ENCODE peak calls at places on chromosome 20, in four cellular contexts. One of them, this sample, is unnamed.

GRCh38 chr20:44209691-44210421 is 715 bp downstream of the OSER1 start:
- DNase-seq in endodermal cell: peak
- DNase-seq in CD8-positive, alpha-beta T cell: no peak
- DNase-seq in left ventricle myocardium inferior: no peak
- DNase-seq in this sample: no peak

GRCh38 chr20:60249436-60249835 is 291.2 kb downstream of the CDH26 start:
- DNase-seq in endodermal cell: no peak
- DNase-seq in CD8-positive, alpha-beta T cell: no peak
- DNase-seq in left ventricle myocardium inferior: no peak
- DNase-seq in this sample: peak

GRCh38 chr20:53077373-53078205 is 105.4 kb downstream of the TSHZ2 start:
- DNase-seq in endodermal cell: no peak
- DNase-seq in CD8-positive, alpha-beta T cell: no peak
- DNase-seq in left ventricle myocardium inferior: no peak
- DNase-seq in this sample: no peak

GRCh38 chr20:18032977-18033892 is 24.5 kb downstream of the OVOL2 start:
- DNase-seq in endodermal cell: peak
- DNase-seq in CD8-positive, alpha-beta T cell: no peak
- DNase-seq in left ventricle myocardium inferior: no peak
- DNase-seq in this sample: no peak

GRCh38 chr20:13865825-13866351 is 81.1 kb downstream of the NDUFAF5 start:
- DNase-seq in endodermal cell: no peak
- DNase-seq in CD8-positive, alpha-beta T cell: no peak
- DNase-seq in left ventricle myocardium inferior: no peak
- DNase-seq in this sample: peak

GRCh38 chr20:10312111-10312510 is 93.5 kb downstream of the SNAP25 start:
- DNase-seq in endodermal cell: no peak
- DNase-seq in CD8-positive, alpha-beta T cell: no peak
- DNase-seq in left ventricle myocardium inferior: no peak
- DNase-seq in this sample: no peak

GRCh38 chr20:45487231-45487635 is 17.7 kb downstream of the WFDC2 start:
- DNase-seq in endodermal cell: peak
- DNase-seq in CD8-positive, alpha-beta T cell: no peak
- DNase-seq in left ventricle myocardium inferior: no peak
- DNase-seq in this sample: no peak

GRCh38 chr20:11193241-11193640 is 519.4 kb upstream of the JAG1 start:
- DNase-seq in endodermal cell: no peak
- DNase-seq in CD8-positive, alpha-beta T cell: no peak
- DNase-seq in left ventricle myocardium inferior: no peak
- DNase-seq in this sample: no peak

GRCh38 chr20:9359561-9360308 is 154.7 kb upstream of the LAMP5 start:
- DNase-seq in endodermal cell: peak
- DNase-seq in CD8-positive, alpha-beta T cell: no peak
- DNase-seq in left ventricle myocardium inferior: no peak
- DNase-seq in this sample: no peak

GRCh38 chr20:61316351-61316750 is 64.3 kb downstream of the CDH4 start:
- DNase-seq in endodermal cell: no peak
- DNase-seq in CD8-positive, alpha-beta T cell: no peak
- DNase-seq in left ventricle myocardium inferior: no peak
- DNase-seq in this sample: no peak

GRCh38 chr20:16555754-16556153 is 17.5 kb downstream of the KIF16B start:
- DNase-seq in endodermal cell: no peak
- DNase-seq in CD8-positive, alpha-beta T cell: no peak
- DNase-seq in left ventricle myocardium inferior: no peak
- DNase-seq in this sample: no peak

GRCh38 chr20:47396762-47397476 is 40.4 kb upstream of the ZMYND8 start:
- DNase-seq in endodermal cell: no peak
- DNase-seq in CD8-positive, alpha-beta T cell: no peak
- DNase-seq in left ventricle myocardium inferior: no peak
- DNase-seq in this sample: no peak

GRCh38 chr20:37392441-37393195 is 46.7 kb downstream of the SRC start:
- DNase-seq in endodermal cell: peak
- DNase-seq in CD8-positive, alpha-beta T cell: no peak
- DNase-seq in left ventricle myocardium inferior: no peak
- DNase-seq in this sample: no peak

GRCh38 chr20:24605937-24606455 is 136.6 kb downstream of the SYNDIG1 start:
- DNase-seq in endodermal cell: peak
- DNase-seq in CD8-positive, alpha-beta T cell: no peak
- DNase-seq in left ventricle myocardium inferior: no peak
- DNase-seq in this sample: no peak

GRCh38 chr20:59425572-59425971 is 125.2 kb downstream of the EDN3 start:
- DNase-seq in endodermal cell: no peak
- DNase-seq in CD8-positive, alpha-beta T cell: no peak
- DNase-seq in left ventricle myocardium inferior: no peak
- DNase-seq in this sample: no peak

GRCh38 chr20:38221041-38221589 is 39.4 kb downstream of the KIAA1755 start:
- DNase-seq in endodermal cell: peak
- DNase-seq in CD8-positive, alpha-beta T cell: peak
- DNase-seq in left ventricle myocardium inferior: peak
- DNase-seq in this sample: no peak

GRCh38 chr20:35791823-35792222 is 20.0 kb downstream of the PHF20 start:
- DNase-seq in endodermal cell: no peak
- DNase-seq in CD8-positive, alpha-beta T cell: no peak
- DNase-seq in left ventricle myocardium inferior: no peak
- DNase-seq in this sample: peak

GRCh38 chr20:47353697-47354387 is 2.7 kb downstream of the ZMYND8 start:
- DNase-seq in endodermal cell: no peak
- DNase-seq in CD8-positive, alpha-beta T cell: no peak
- DNase-seq in left ventricle myocardium inferior: no peak
- DNase-seq in this sample: no peak

GRCh38 chr20:18553746-18554145 is 13.5 kb upstream of the SMIM26 start:
- DNase-seq in endodermal cell: no peak
- DNase-seq in CD8-positive, alpha-beta T cell: no peak
- DNase-seq in left ventricle myocardium inferior: no peak
- DNase-seq in this sample: no peak

GRCh38 chr20:18705490-18705889 is 108.1 kb upstream of the SCP2D1 start:
- DNase-seq in endodermal cell: no peak
- DNase-seq in CD8-positive, alpha-beta T cell: no peak
- DNase-seq in left ventricle myocardium inferior: no peak
- DNase-seq in this sample: peak

GRCh38 chr20:52996726-52997125 is 24.6 kb downstream of the TSHZ2 start:
- DNase-seq in endodermal cell: no peak
- DNase-seq in CD8-positive, alpha-beta T cell: no peak
- DNase-seq in left ventricle myocardium inferior: no peak
- DNase-seq in this sample: no peak

GRCh38 chr20:4549711-4550259 is 171.9 kb upstream of the PRND start:
- DNase-seq in endodermal cell: no peak
- DNase-seq in CD8-positive, alpha-beta T cell: no peak
- DNase-seq in left ventricle myocardium inferior: no peak
- DNase-seq in this sample: no peak

GRCh38 chr20:44449864-44450263 is 25.8 kb upstream of the TTPAL start:
- DNase-seq in endodermal cell: no peak
- DNase-seq in CD8-positive, alpha-beta T cell: no peak
- DNase-seq in left ventricle myocardium inferior: no peak
- DNase-seq in this sample: no peak

GRCh38 chr20:20793570-20793969 is 81.1 kb upstream of the RALGAPA2 start:
- DNase-seq in endodermal cell: no peak
- DNase-seq in CD8-positive, alpha-beta T cell: no peak
- DNase-seq in left ventricle myocardium inferior: no peak
- DNase-seq in this sample: no peak

GRCh38 chr20:62219992-62220665 is at the start of gene HRH3:
- DNase-seq in endodermal cell: peak
- DNase-seq in CD8-positive, alpha-beta T cell: peak
- DNase-seq in left ventricle myocardium inferior: no peak
- DNase-seq in this sample: no peak

GRCh38 chr20:51586005-51586440 is 43.5 kb upstream of the NFATC2 start:
- DNase-seq in endodermal cell: peak
- DNase-seq in CD8-positive, alpha-beta T cell: no peak
- DNase-seq in left ventricle myocardium inferior: no peak
- DNase-seq in this sample: peak

GRCh38 chr20:20292472-20292871 is 75.4 kb upstream of the INSM1 start:
- DNase-seq in endodermal cell: no peak
- DNase-seq in CD8-positive, alpha-beta T cell: no peak
- DNase-seq in left ventricle myocardium inferior: no peak
- DNase-seq in this sample: no peak

GRCh38 chr20:47062226-47062880 is 167.7 kb downstream of the EYA2 start:
- DNase-seq in endodermal cell: no peak
- DNase-seq in CD8-positive, alpha-beta T cell: no peak
- DNase-seq in left ventricle myocardium inferior: no peak
- DNase-seq in this sample: no peak

GRCh38 chr20:46683939-46684750 is 5.1 kb downstream of the TP53RK start:
- DNase-seq in endodermal cell: peak
- DNase-seq in CD8-positive, alpha-beta T cell: no peak
- DNase-seq in left ventricle myocardium inferior: peak
- DNase-seq in this sample: no peak

GRCh38 chr20:311603-312002 is 13.7 kb upstream of the SOX12 start:
- DNase-seq in endodermal cell: no peak
- DNase-seq in CD8-positive, alpha-beta T cell: no peak
- DNase-seq in left ventricle myocardium inferior: no peak
- DNase-seq in this sample: no peak

GRCh38 chr20:310645-311044 is 13.3 kb downstream of the ZCCHC3 start:
- DNase-seq in endodermal cell: no peak
- DNase-seq in CD8-positive, alpha-beta T cell: no peak
- DNase-seq in left ventricle myocardium inferior: no peak
- DNase-seq in this sample: no peak

GRCh38 chr20:308427-309038 is 11.2 kb downstream of the ZCCHC3 start:
- DNase-seq in endodermal cell: no peak
- DNase-seq in CD8-positive, alpha-beta T cell: no peak
- DNase-seq in left ventricle myocardium inferior: no peak
- DNase-seq in this sample: no peak

GRCh38 chr20:309841-310644 is 12.7 kb downstream of the ZCCHC3 start:
- DNase-seq in endodermal cell: peak
- DNase-seq in CD8-positive, alpha-beta T cell: peak
- DNase-seq in left ventricle myocardium inferior: peak
- DNase-seq in this sample: peak

DNA sequence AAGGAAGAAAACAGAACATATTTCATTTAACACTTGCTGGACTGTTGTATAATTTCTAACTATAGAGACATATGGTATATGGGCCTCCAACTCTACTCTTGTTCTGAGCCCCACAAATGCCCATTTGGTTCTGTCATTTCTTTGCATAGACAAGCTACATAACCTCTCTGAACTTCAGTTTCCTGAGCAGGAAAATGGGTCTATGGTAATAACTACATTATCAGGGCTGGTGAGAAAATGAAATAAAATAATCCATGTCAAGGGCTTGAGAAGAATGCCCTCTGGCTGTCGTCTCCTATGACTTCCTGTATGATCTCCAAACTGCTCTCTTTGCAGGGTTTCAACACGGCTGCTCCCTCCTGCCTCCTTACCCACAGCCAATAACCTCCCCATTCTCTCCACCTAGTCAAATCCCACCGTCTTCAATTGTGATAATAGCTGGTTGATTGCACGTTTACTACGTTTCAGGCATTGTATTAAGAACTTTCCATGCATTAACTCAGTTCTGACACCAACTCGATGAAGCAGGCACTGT is 12.0 kb downstream of the ZCCHC3 start:
- DNase-seq in endodermal cell: no peak
- DNase-seq in CD8-positive, alpha-beta T cell: no peak
- DNase-seq in left ventricle myocardium inferior: no peak
- DNase-seq in this sample: no peak
- H3K4me3 ChIP-seq in endodermal cell: peak
- H3K4me3 ChIP-seq in CD8-positive, alpha-beta T cell: no peak
- H3K4me3 ChIP-seq in left ventricle myocardium inferior: peak
- H3K4me3 ChIP-seq in this sample: peak

DNA sequence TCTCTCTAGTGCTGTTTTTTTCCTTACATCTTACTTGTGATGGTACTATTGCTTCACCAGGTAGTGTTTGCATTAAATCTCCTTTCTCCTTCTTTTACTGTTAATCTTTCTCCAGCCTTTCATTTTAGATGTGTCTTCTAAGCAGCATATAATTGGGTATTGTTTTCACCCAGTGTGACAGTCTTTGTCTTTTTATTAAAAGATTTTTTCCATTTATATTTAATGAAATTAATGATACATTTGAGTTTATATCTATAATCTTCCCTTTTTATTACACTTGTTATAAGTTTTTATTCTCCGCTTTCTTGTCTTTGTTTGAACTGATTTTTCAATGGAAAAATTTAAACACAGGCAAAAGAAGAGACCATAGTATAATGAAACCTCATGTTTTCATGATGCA is 8.7 kb downstream of the COL20A1 start:
- DNase-seq in endodermal cell: no peak
- DNase-seq in CD8-positive, alpha-beta T cell: no peak
- DNase-seq in left ventricle myocardium inferior: no peak
- DNase-seq in this sample: no peak
- TF ChIP-seq CTCF in endodermal cell: no peak
- TF ChIP-seq CTCF in CD8-positive, alpha-beta T cell: no peak
- TF ChIP-seq CTCF in left ventricle myocardium inferior: no peak
- TF ChIP-seq CTCF in this sample: no peak

DNA sequence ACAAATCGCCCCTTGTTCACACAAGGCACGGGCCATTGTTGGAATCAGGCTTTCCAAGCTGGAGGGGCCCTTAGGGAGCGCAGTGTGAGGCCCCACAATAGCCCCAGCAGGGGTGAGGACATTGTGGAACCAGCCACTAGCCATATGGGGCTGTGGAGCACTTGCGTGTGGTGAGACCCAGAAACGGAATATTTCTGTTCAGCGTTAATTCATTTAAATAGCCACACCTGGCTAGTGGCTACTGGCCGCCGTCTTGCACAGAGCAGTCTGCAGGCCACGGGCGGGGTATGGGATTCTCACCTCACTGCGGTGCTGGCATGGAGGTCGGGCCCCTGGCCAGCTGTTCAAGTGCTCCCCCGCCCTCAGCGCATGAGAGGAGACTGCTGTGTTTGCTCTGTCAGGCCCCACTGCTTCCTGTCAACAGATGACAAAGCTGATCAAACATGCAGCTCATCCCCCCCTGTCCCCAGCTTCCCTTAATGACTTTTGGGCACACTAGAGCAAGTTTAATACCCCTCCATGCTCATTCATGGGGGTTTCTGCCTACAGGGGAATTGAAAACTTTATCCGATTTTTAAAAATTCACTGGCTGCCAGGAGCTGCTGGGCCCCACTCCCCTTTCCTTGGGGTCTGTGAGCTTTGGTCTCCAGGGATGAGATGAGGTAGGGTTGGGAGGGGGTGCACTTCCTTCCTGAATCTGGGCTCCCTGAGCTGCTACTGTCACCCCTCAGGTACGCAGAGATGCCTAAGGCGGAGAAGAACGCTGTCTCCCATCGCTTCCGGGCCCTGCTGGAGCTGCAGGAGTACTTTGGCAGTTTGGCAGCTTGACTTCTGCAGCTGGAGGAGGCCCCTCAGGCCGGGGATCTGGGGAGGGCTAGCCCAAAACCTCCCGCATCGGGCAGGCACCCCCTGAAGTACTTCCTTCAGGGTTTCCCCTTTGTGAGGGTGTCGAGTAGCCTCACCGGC is 13.6 kb downstream of the ITPA start:
- DNase-seq in endodermal cell: no peak
- DNase-seq in CD8-positive, alpha-beta T cell: peak
- DNase-seq in left ventricle myocardium inferior: peak
- DNase-seq in this sample: no peak
- H3K4me3 ChIP-seq in endodermal cell: no peak
- H3K4me3 ChIP-seq in CD8-positive, alpha-beta T cell: no peak
- H3K4me3 ChIP-seq in left ventricle myocardium inferior: no peak
- H3K4me3 ChIP-seq in this sample: no peak

GRCh38 chr20:56690531-56691175 is 61.5 kb downstream of the TFAP2C start:
- DNase-seq in endodermal cell: no peak
- DNase-seq in CD8-positive, alpha-beta T cell: no peak
- DNase-seq in left ventricle myocardium inferior: no peak
- DNase-seq in this sample: no peak

GRCh38 chr20:56689852-56690485 is 60.9 kb downstream of the TFAP2C start:
- DNase-seq in endodermal cell: no peak
- DNase-seq in CD8-positive, alpha-beta T cell: no peak
- DNase-seq in left ventricle myocardium inferior: no peak
- DNase-seq in this sample: no peak

GRCh38 chr20:56688106-56688505 is 59.0 kb downstream of the TFAP2C start:
- DNase-seq in endodermal cell: no peak
- DNase-seq in CD8-positive, alpha-beta T cell: no peak
- DNase-seq in left ventricle myocardium inferior: no peak
- DNase-seq in this sample: no peak

GRCh38 chr20:56691325-56691990 is 62.4 kb downstream of the TFAP2C start:
- DNase-seq in endodermal cell: no peak
- DNase-seq in CD8-positive, alpha-beta T cell: no peak
- DNase-seq in left ventricle myocardium inferior: no peak
- DNase-seq in this sample: no peak

GRCh38 chr20:56689318-56689717 is 60.2 kb downstream of the TFAP2C start:
- DNase-seq in endodermal cell: no peak
- DNase-seq in CD8-positive, alpha-beta T cell: no peak
- DNase-seq in left ventricle myocardium inferior: no peak
- DNase-seq in this sample: no peak
- TF ChIP-seq CTCF in endodermal cell: no peak
- TF ChIP-seq CTCF in CD8-positive, alpha-beta T cell: no peak
- TF ChIP-seq CTCF in left ventricle myocardium inferior: no peak
- TF ChIP-seq CTCF in this sample: no peak